ENCODE peak calls at places on chromosomes 7 and 10, in six cellular contexts. One of them, this sample, is unnamed.

GRCh38 chr10:67788028-67788886 is 49.7 kb downstream of the DNAJC12 start:
- DNase-seq in HuH-7: peak
- DNase-seq in caudate nucleus: no peak
- DNase-seq in esophagus squamous epithelium: no peak
- DNase-seq in thoracic aorta: no peak
- DNase-seq in IMR-90: no peak
- DNase-seq in this sample: peak

GRCh38 chr7:98745722-98746318 is 124.0 kb downstream of the TMEM130 start:
- DNase-seq in HuH-7: peak
- DNase-seq in IMR-90: peak
- DNase-seq in thoracic aorta: no peak
- DNase-seq in caudate nucleus: peak
- DNase-seq in esophagus squamous epithelium: no peak
- DNase-seq in this sample: peak

GRCh38 chr10:14658331-14659122 is 116.2 kb downstream of the FAM107B start:
- DNase-seq in caudate nucleus: no peak
- DNase-seq in esophagus squamous epithelium: no peak
- DNase-seq in IMR-90: peak
- DNase-seq in HuH-7: no peak
- DNase-seq in thoracic aorta: no peak
- DNase-seq in this sample: no peak

GRCh38 chr10:119343001-119343601 is 135.7 kb downstream of the GRK5 start:
- DNase-seq in HuH-7: no peak
- DNase-seq in thoracic aorta: no peak
- DNase-seq in IMR-90: no peak
- DNase-seq in caudate nucleus: no peak
- DNase-seq in esophagus squamous epithelium: no peak
- DNase-seq in this sample: no peak

GRCh38 chr7:1675036-1675671 is 5.1 kb downstream of the ELFN1 start:
- DNase-seq in caudate nucleus: no peak
- DNase-seq in thoracic aorta: no peak
- DNase-seq in IMR-90: no peak
- DNase-seq in HuH-7: no peak
- DNase-seq in esophagus squamous epithelium: no peak
- DNase-seq in this sample: no peak

GRCh38 chr7:13007331-13007730 is 319.9 kb downstream of the ARL4A start:
- DNase-seq in IMR-90: no peak
- DNase-seq in HuH-7: no peak
- DNase-seq in thoracic aorta: no peak
- DNase-seq in esophagus squamous epithelium: no peak
- DNase-seq in caudate nucleus: no peak
- DNase-seq in this sample: no peak

GRCh38 chr7:90298145-90299038 is 22.7 kb downstream of the FAM237B start:
- DNase-seq in HuH-7: no peak
- DNase-seq in caudate nucleus: no peak
- DNase-seq in esophagus squamous epithelium: no peak
- DNase-seq in thoracic aorta: no peak
- DNase-seq in IMR-90: peak
- DNase-seq in this sample: no peak

GRCh38 chr7:99028261-99028971 is 115.5 kb downstream of the SMURF1 start:
- DNase-seq in HuH-7: no peak
- DNase-seq in thoracic aorta: no peak
- DNase-seq in esophagus squamous epithelium: no peak
- DNase-seq in caudate nucleus: no peak
- DNase-seq in IMR-90: no peak
- DNase-seq in this sample: no peak

GRCh38 chr10:103739039-103739764 is 116.2 kb downstream of the SH3PXD2A start:
- DNase-seq in caudate nucleus: no peak
- DNase-seq in thoracic aorta: no peak
- DNase-seq in IMR-90: peak
- DNase-seq in HuH-7: no peak
- DNase-seq in esophagus squamous epithelium: no peak
- DNase-seq in this sample: peak

GRCh38 chr10:119189811-119190282 is 11.2 kb upstream of the PRDX3 start:
- DNase-seq in IMR-90: peak
- DNase-seq in HuH-7: peak
- DNase-seq in caudate nucleus: no peak
- DNase-seq in thoracic aorta: no peak
- DNase-seq in esophagus squamous epithelium: no peak
- DNase-seq in this sample: no peak

GRCh38 chr7:158500651-158501052 is 87.0 kb downstream of the PTPRN2 start:
- DNase-seq in HuH-7: no peak
- DNase-seq in esophagus squamous epithelium: no peak
- DNase-seq in caudate nucleus: no peak
- DNase-seq in IMR-90: no peak
- DNase-seq in thoracic aorta: no peak
- DNase-seq in this sample: no peak

GRCh38 chr7:139860090-139860773 is 31.2 kb downstream of the TBXAS1 start:
- DNase-seq in IMR-90: no peak
- DNase-seq in HuH-7: no peak
- DNase-seq in caudate nucleus: no peak
- DNase-seq in thoracic aorta: no peak
- DNase-seq in esophagus squamous epithelium: no peak
- DNase-seq in this sample: peak

GRCh38 chr7:64206903-64207302 is at the start of gene ZNF735:
- DNase-seq in IMR-90: no peak
- DNase-seq in esophagus squamous epithelium: no peak
- DNase-seq in caudate nucleus: no peak
- DNase-seq in HuH-7: no peak
- DNase-seq in thoracic aorta: no peak
- DNase-seq in this sample: no peak

GRCh38 chr7:159056722-159057121 is 87.9 kb downstream of the VIPR2 start:
- DNase-seq in caudate nucleus: no peak
- DNase-seq in thoracic aorta: no peak
- DNase-seq in HuH-7: no peak
- DNase-seq in esophagus squamous epithelium: no peak
- DNase-seq in IMR-90: no peak
- DNase-seq in this sample: no peak